ENCODE peak calls at places on chromosome 4, in eight cellular contexts. I, T, L, G, B, S, E and K are unnamed samples.

GRCh38 chr4:145001635-145002034 is 96.4 kb downstream of the ANAPC10 start:
- DNase-seq in I (no peak), T (no peak), L (no peak), G (no peak), B (no peak), S (no peak), E (no peak), K (no peak)

GRCh38 chr4:187603093-187603395 is 392.5 kb upstream of the ZFP42 start:
- DNase-seq in I (peak; percentile 76), T (no peak), L (peak; percentile 78), G (no peak), B (no peak), S (peak; percentile 63), E (no peak), K (no peak)

GRCh38 chr4:127732623-127733199 is 2.5 kb downstream of the SLC25A31 start:
- DNase-seq in I (peak; percentile 78), T (peak; percentile 54), L (peak; percentile 42), G (peak; percentile 40), B (no peak), S (peak; percentile 58), E (peak; percentile 81), K (no peak)

GRCh38 chr4:137572647-137573046 is 40.4 kb upstream of the PCDH18 start:
- DNase-seq in I (no peak), T (no peak), L (no peak), G (no peak), B (no peak), S (peak; percentile 13), E (no peak), K (no peak)

GRCh38 chr4:142656178-142656577 is 189.9 kb downstream of the INPP4B start:
- DNase-seq in I (peak; percentile 15), T (peak; percentile 16), L (peak; percentile 12), G (peak; percentile 34), B (no peak), S (peak; percentile 49), E (peak; percentile 14), K (no peak)

GRCh38 chr4:54539500-54540029 is 118.2 kb upstream of the KIT start:
- DNase-seq in I (peak; percentile 84), T (peak; percentile 23), L (peak; percentile 75), G (peak; percentile 74), B (no peak), S (peak; percentile 39), E (peak; percentile 38), K (no peak)

GRCh38 chr4:138053601-138054322 is 188.4 kb downstream of the SLC7A11 start:
- DNase-seq in I (peak; percentile 90), T (peak; percentile 82), L (peak; percentile 78), G (peak; percentile 72), B (no peak), S (peak; percentile 91), E (peak; percentile 16), K (no peak)

GRCh38 chr4:8305851-8306361 is 36.4 kb downstream of the HTRA3 start:
- DNase-seq in I (no peak), T (no peak), L (no peak), G (no peak), B (no peak), S (no peak), E (no peak), K (no peak)

GRCh38 chr4:8311096-8312068 is 41.8 kb downstream of the HTRA3 start:
- DNase-seq in I (no peak), T (no peak), L (no peak), G (no peak), B (no peak), S (no peak), E (no peak), K (no peak)

GRCh38 chr4:105979506-105979905 is 84.2 kb downstream of the NPNT start:
- DNase-seq in I (no peak), T (no peak), L (peak; percentile 70), G (no peak), B (no peak), S (peak; percentile 49), E (no peak), K (no peak)

GRCh38 chr4:170741856-170742255 is 652.1 kb upstream of the AADAT start:
- DNase-seq in I (no peak), T (no peak), L (no peak), G (no peak), B (no peak), S (no peak), E (no peak), K (no peak)

GRCh38 chr4:182537031-182537617 is 293.9 kb downstream of the TENM3 start:
- DNase-seq in I (no peak), T (no peak), L (no peak), G (peak; percentile 16), B (no peak), S (no peak), E (no peak), K (no peak)

GRCh38 chr4:116664198-116664597 is 421.2 kb downstream of the TRAM1L1 start:
- DNase-seq in I (no peak), T (no peak), L (no peak), G (no peak), B (no peak), S (no peak), E (no peak), K (no peak)

GRCh38 chr4:53281438-53281837 is 84.4 kb downstream of the SCFD2 start:
- DNase-seq in I (peak; percentile 33), T (no peak), L (no peak), G (no peak), B (no peak), S (peak; percentile 15), E (no peak), K (no peak)

GRCh38 chr4:117900832-117901231 is 133.5 kb upstream of the NDST3 start:
- DNase-seq in I (no peak), T (no peak), L (no peak), G (no peak), B (no peak), S (no peak), E (peak; percentile 3), K (no peak)

GRCh38 chr4:80367737-80368136 is 32.2 kb downstream of the CFAP299 start:
- DNase-seq in I (no peak), T (no peak), L (peak; percentile 5), G (no peak), B (no peak), S (peak; percentile 39), E (no peak), K (no peak)

GRCh38 chr4:120841580-120841979 is 80.9 kb downstream of the PRDM5 start:
- DNase-seq in I (peak; percentile 39), T (no peak), L (no peak), G (no peak), B (no peak), S (no peak), E (no peak), K (no peak)

GRCh38 chr4:26076000-26076587 is 162.1 kb downstream of the SMIM20 start:
- DNase-seq in I (peak; percentile 22), T (no peak), L (peak; percentile 76), G (no peak), B (no peak), S (peak; percentile 86), E (no peak), K (peak; percentile 25)

GRCh38 chr4:130395871-130396270 is 1299.9 kb downstream of the C4orf33 start:
- DNase-seq in I (peak; percentile 84), T (peak; percentile 47), L (peak; percentile 4), G (no peak), B (no peak), S (peak; percentile 87), E (no peak), K (no peak)

GRCh38 chr4:104975617-104976016 is 171.1 kb upstream of the TET2 start:
- DNase-seq in I (no peak), T (no peak), L (no peak), G (no peak), B (no peak), S (no peak), E (no peak), K (no peak)

GRCh38 chr4:45661893-45662292 is 462.0 kb downstream of the GABRG1 start:
- DNase-seq in I (no peak), T (no peak), L (no peak), G (no peak), B (no peak), S (no peak), E (no peak), K (no peak)

GRCh38 chr4:139243448-139244365 is 36.3 kb downstream of the MGARP start:
- DNase-seq in I (peak; percentile 94), T (peak; percentile 56), L (peak; percentile 93), G (peak; percentile 80), B (no peak), S (peak; percentile 98), E (no peak), K (no peak)

GRCh38 chr4:140568507-140569306 is at the start of gene UCP1:
- DNase-seq in I (peak; percentile 30), T (peak; percentile 0), L (no peak), G (no peak), B (no peak), S (no peak), E (no peak), K (no peak)

GRCh38 chr4:82898322-82899243 is 2.0 kb upstream of the THAP9 start:
- DNase-seq in I (peak; percentile 91), T (peak; percentile 81), L (peak; percentile 73), G (peak; percentile 60), B (no peak), S (peak; percentile 78), E (peak; percentile 54), K (no peak)

GRCh38 chr4:80365928-80366327 is 30.4 kb downstream of the CFAP299 start:
- DNase-seq in I (peak; percentile 87), T (peak; percentile 52), L (peak; percentile 47), G (peak; percentile 41), B (peak; percentile 17), S (peak; percentile 73), E (peak; percentile 86), K (no peak)

GRCh38 chr4:78213218-78213617 is 156.1 kb downstream of the FRAS1 start:
- DNase-seq in I (no peak), T (no peak), L (no peak), G (no peak), B (no peak), S (no peak), E (peak; percentile 37), K (no peak)

GRCh38 chr4:186840771-186841301 is 117.2 kb upstream of the FAT1 start:
- DNase-seq in I (no peak), T (no peak), L (peak; percentile 69), G (peak; percentile 83), B (no peak), S (no peak), E (no peak), K (no peak)

GRCh38 chr4:101037938-101038413 is 309.4 kb downstream of the PPP3CA start:
- DNase-seq in I (no peak), T (peak; percentile 79), L (no peak), G (no peak), B (no peak), S (no peak), E (no peak), K (no peak)

GRCh38 chr4:187103351-187103750 is 379.7 kb upstream of the FAT1 start:
- DNase-seq in I (no peak), T (no peak), L (no peak), G (no peak), B (no peak), S (peak; percentile 18), E (no peak), K (no peak)

GRCh38 chr4:142345909-142346308 is 500.2 kb downstream of the INPP4B start:
- DNase-seq in I (no peak), T (no peak), L (no peak), G (no peak), B (no peak), S (no peak), E (no peak), K (no peak)

GRCh38 chr4:129240816-129241215 is 144.9 kb downstream of the C4orf33 start:
- DNase-seq in I (peak; percentile 14), T (peak; percentile 1), L (no peak), G (no peak), B (no peak), S (no peak), E (peak; percentile 19), K (no peak)